ENCODE peak calls at places on chromosomes 11 and 22, in nine cellular contexts. B, W, D, P, L, H, N, A and Q are unnamed samples.
A peak's percentile ranks its signal among the peaks of the same experiment; 100 is the strongest.

GRCh38 chr11:102284008-102284407 is 33.3 kb upstream of the BIRC3 start:
- DNase-seq in P (no peak), B (no peak), H (no peak), A (no peak), L (no peak), W (no peak), D (no peak), N (no peak), Q (no peak)

GRCh38 chr22:46050451-46050845 is 73.5 kb upstream of the WNT7B start:
- DNase-seq in W (no peak), P (no peak), H (peak; percentile 11), B (no peak), N (no peak), D (no peak), L (no peak), A (no peak), Q (no peak)

GRCh38 chr11:96339704-96340554 is 3.1 kb downstream of the MAML2 start:
- DNase-seq in H (no peak), W (no peak), B (no peak), P (peak; percentile 43), L (no peak), N (no peak), D (no peak), A (no peak), Q (no peak)

GRCh38 chr11:60159868-60160267 is 23.0 kb downstream of the MS4A6A start:
- DNase-seq in N (no peak), H (no peak), A (no peak), B (no peak), P (no peak), D (no peak), L (no peak), W (no peak), Q (no peak)

GRCh38 chr11:112025682-112026081 is 474 bp downstream of the DLAT start:
- DNase-seq in N (no peak), P (no peak), A (no peak), D (peak; percentile 18), H (no peak), L (no peak), W (no peak), B (no peak), Q (no peak)

GRCh38 chr11:62889484-62890437 is 9.1 kb downstream of the SLC3A2 start:
- DNase-seq in B (no peak), P (peak; percentile 66), N (no peak), D (peak; percentile 79), A (no peak), W (no peak), H (no peak), L (no peak), Q (no peak)

GRCh38 chr11:117604349-117604995 is 192.5 kb downstream of the DSCAML1 start:
- DNase-seq in N (no peak), P (no peak), L (no peak), A (no peak), B (no peak), D (no peak), W (no peak), H (no peak), Q (no peak)

GRCh38 chr11:65502852-65503603 is 4.2 kb downstream of the MALAT1 start:
- DNase-seq in P (no peak), A (no peak), D (no peak), L (no peak), N (no peak), W (no peak), B (no peak), H (no peak), Q (peak; percentile 31)

GRCh38 chr11:69942333-69942820 is 123.2 kb upstream of the FGF3 start:
- DNase-seq in L (no peak), H (no peak), P (no peak), D (no peak), W (no peak), B (no peak), N (no peak), A (no peak), Q (no peak)

GRCh38 chr22:30196141-30196866 is 50.3 kb downstream of the LIF start:
- DNase-seq in B (peak; percentile 81), D (peak; percentile 52), L (peak; percentile 29), N (peak; percentile 100), P (peak; percentile 65), A (peak; percentile 78), H (peak; percentile 63), W (peak; percentile 81), Q (peak; percentile 98)

GRCh38 chr22:30193031-30193794 is 53.3 kb downstream of the LIF start:
- DNase-seq in N (no peak), A (no peak), P (peak; percentile 9), B (no peak), L (no peak), W (no peak), H (no peak), D (no peak), Q (no peak)

GRCh38 chr22:30197389-30197788 is 49.2 kb downstream of the LIF start:
- DNase-seq in D (no peak), P (no peak), L (no peak), W (no peak), N (no peak), A (no peak), B (no peak), H (no peak), Q (no peak)

GRCh38 chr22:30196867-30197336 is 49.7 kb downstream of the LIF start:
- DNase-seq in W (no peak), D (no peak), H (no peak), A (no peak), N (no peak), P (no peak), B (no peak), L (no peak), Q (no peak)

GRCh38 chr22:30195245-30196140 is 51.1 kb downstream of the LIF start:
- DNase-seq in A (no peak), B (no peak), D (no peak), N (no peak), W (no peak), P (no peak), L (no peak), H (no peak), Q (no peak)
- H3K4me3 ChIP-seq in A (peak overlapping the region; percentile 26), B (no peak overlapping the region), D (no peak overlapping the region), N (no peak overlapping the region), W (peak overlapping the region; percentile 0), P (no peak overlapping the region), L (no peak overlapping the region), H (no peak overlapping the region), Q (no peak overlapping the region)

GRCh38 chr22:41668971-41669911 is 19.4 kb downstream of the SNU13 start:
- DNase-seq in A (no peak), P (no peak), L (no peak), B (no peak), D (no peak), H (no peak), N (peak; percentile 55), W (no peak), Q (no peak)

GRCh38 chr22:41674941-41675340 is 13.7 kb downstream of the SNU13 start:
- DNase-seq in N (no peak), D (peak; percentile 59), A (no peak), P (no peak), H (no peak), W (no peak), B (no peak), L (no peak), Q (no peak)

GRCh38 chr22:41676134-41676533 is 12.5 kb downstream of the SNU13 start:
- DNase-seq in N (no peak), H (no peak), L (no peak), W (no peak), A (no peak), P (no peak), D (no peak), B (no peak), Q (no peak)

GRCh38 chr22:41672780-41673509 is 15.7 kb downstream of the SNU13 start:
- DNase-seq in H (no peak), P (no peak), N (no peak), W (no peak), B (no peak), A (no peak), D (no peak), L (no peak), Q (no peak)
- TF ChIP-seq CTCF in H (no peak), P (no peak), N (peak; percentile 47), W (peak; percentile 33), B (no peak), A (peak; percentile 40), D (peak; percentile 43), L (peak; percentile 36), Q (peak; percentile 42)

GRCh38 chr22:27790396-27791216 is 10.9 kb downstream of the MN1 start:
- DNase-seq in A (no peak), W (no peak), N (no peak), D (peak; percentile 90), P (no peak), H (no peak), B (no peak), L (peak; percentile 46), Q (no peak)

GRCh38 chr22:27792452-27793165 is 8.9 kb downstream of the MN1 start:
- DNase-seq in P (no peak), L (no peak), D (no peak), N (no peak), H (no peak), A (no peak), W (no peak), B (no peak), Q (no peak)

GRCh38 chr22:27794244-27794643 is 7.3 kb downstream of the MN1 start:
- DNase-seq in L (peak; percentile 46), D (peak; percentile 74), B (no peak), W (no peak), P (no peak), A (no peak), H (no peak), N (no peak), Q (no peak)

GRCh38 chr22:27788889-27789288 is 12.7 kb downstream of the MN1 start:
- DNase-seq in A (no peak), P (no peak), B (no peak), D (no peak), N (no peak), W (no peak), L (no peak), H (no peak), Q (no peak)

DNA sequence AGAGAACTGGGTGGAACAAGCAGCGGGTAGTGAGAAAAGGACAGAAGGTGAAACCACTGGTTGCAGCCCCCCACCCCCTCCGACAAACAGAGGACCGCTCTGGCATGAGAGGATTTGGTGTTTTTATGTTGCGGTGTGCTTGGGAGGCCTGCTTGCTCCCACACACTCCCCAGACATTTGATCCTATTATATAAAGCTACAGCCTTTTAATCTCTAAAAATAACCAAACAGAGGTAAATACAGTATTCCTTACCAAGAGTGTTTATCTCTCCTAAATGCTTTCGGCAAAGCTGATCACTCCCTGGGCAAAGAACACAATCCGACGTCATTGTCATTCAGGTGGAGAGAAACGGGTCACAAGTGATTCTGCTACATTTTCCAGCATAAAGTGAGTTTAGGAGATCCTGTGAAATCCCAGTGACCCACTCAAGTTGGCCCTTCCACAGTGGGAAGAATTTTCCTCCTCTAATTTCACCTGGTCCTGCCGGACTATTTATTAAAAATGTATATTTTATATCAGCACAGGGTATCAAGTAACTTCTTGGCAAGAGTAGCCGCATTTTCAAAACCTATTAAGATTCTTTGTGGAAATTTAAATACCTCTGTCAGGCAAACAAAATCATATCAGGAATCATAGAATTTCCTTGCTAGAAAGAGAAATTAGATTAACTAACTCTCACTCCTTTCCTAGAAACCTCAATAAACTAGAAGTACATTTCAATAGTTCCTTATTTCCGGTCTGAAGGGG is 9.9 kb downstream of the MN1 start:
- DNase-seq in P (no peak), D (no peak), L (no peak), H (no peak), W (no peak), N (no peak), A (no peak), B (no peak), Q (no peak)
- H3K4me3 ChIP-seq in P (no peak overlapping the region), D (peak overlapping the region; percentile 9), L (peak overlapping the region; percentile 13), H (no peak overlapping the region), W (peak overlapping the region; percentile 17), N (no peak overlapping the region), A (peak overlapping the region; percentile 32), B (peak overlapping the region; percentile 47), Q (no peak overlapping the region)

GRCh38 chr22:20857838-20858614 is 585 bp downstream of the PI4KA start:
- DNase-seq in P (peak; percentile 81), B (peak; percentile 87), A (peak; percentile 85), W (peak; percentile 88), D (peak; percentile 93), L (peak; percentile 95), N (peak; percentile 28), H (peak; percentile 89), Q (peak; percentile 25)
- TF ChIP-seq CTCF in P (no peak), B (no peak), A (no peak), W (no peak), D (no peak), L (no peak), N (no peak), H (no peak), Q (no peak)